ENCODE peak calls at places on chromosomes 12 and 14, in nine cellular contexts. One of them, this sample, is unnamed.

GRCh38 chr12:59079029-59079428 is 158.7 kb upstream of the LRIG3 start:
- DNase-seq in endothelial cell of umbilical vein: no peak
- DNase-seq in Peyer's patch: no peak
- DNase-seq in adrenal gland: no peak
- DNase-seq in IMR-90: no peak
- DNase-seq in body of pancreas: no peak
- DNase-seq in NB4: peak
- DNase-seq in breast epithelium: no peak
- DNase-seq in lower leg skin: no peak
- DNase-seq in this sample: no peak

GRCh38 chr12:22321018-22321605 is 13.4 kb downstream of the ST8SIA1 start:
- DNase-seq in body of pancreas: no peak
- DNase-seq in lower leg skin: no peak
- DNase-seq in adrenal gland: no peak
- DNase-seq in endothelial cell of umbilical vein: no peak
- DNase-seq in breast epithelium: no peak
- DNase-seq in NB4: no peak
- DNase-seq in Peyer's patch: no peak
- DNase-seq in IMR-90: no peak
- DNase-seq in this sample: no peak

GRCh38 chr12:1741154-1741949 is 50.5 kb downstream of the ADIPOR2 start:
- DNase-seq in NB4: peak
- DNase-seq in Peyer's patch: no peak
- DNase-seq in breast epithelium: no peak
- DNase-seq in adrenal gland: no peak
- DNase-seq in body of pancreas: no peak
- DNase-seq in endothelial cell of umbilical vein: no peak
- DNase-seq in IMR-90: peak
- DNase-seq in lower leg skin: no peak
- DNase-seq in this sample: no peak

GRCh38 chr12:109994262-109995175 is 1.6 kb downstream of the GIT2 start:
- DNase-seq in Peyer's patch: no peak
- DNase-seq in body of pancreas: no peak
- DNase-seq in endothelial cell of umbilical vein: peak
- DNase-seq in lower leg skin: no peak
- DNase-seq in IMR-90: no peak
- DNase-seq in breast epithelium: no peak
- DNase-seq in NB4: peak
- DNase-seq in adrenal gland: no peak
- DNase-seq in this sample: no peak

GRCh38 chr14:68535404-68536024 is 257.4 kb downstream of the ZFP36L1 start:
- DNase-seq in adrenal gland: no peak
- DNase-seq in lower leg skin: no peak
- DNase-seq in body of pancreas: no peak
- DNase-seq in breast epithelium: no peak
- DNase-seq in endothelial cell of umbilical vein: no peak
- DNase-seq in IMR-90: peak
- DNase-seq in NB4: no peak
- DNase-seq in Peyer's patch: no peak
- DNase-seq in this sample: no peak

GRCh38 chr12:99529966-99530365 is 117.6 kb upstream of the GARIN6 start:
- DNase-seq in lower leg skin: no peak
- DNase-seq in IMR-90: peak
- DNase-seq in NB4: no peak
- DNase-seq in endothelial cell of umbilical vein: no peak
- DNase-seq in Peyer's patch: no peak
- DNase-seq in adrenal gland: no peak
- DNase-seq in body of pancreas: no peak
- DNase-seq in breast epithelium: no peak
- DNase-seq in this sample: no peak

GRCh38 chr12:51522696-51523095 is 68.3 kb upstream of the SCN8A start:
- DNase-seq in NB4: no peak
- DNase-seq in lower leg skin: no peak
- DNase-seq in Peyer's patch: peak
- DNase-seq in endothelial cell of umbilical vein: no peak
- DNase-seq in body of pancreas: no peak
- DNase-seq in IMR-90: no peak
- DNase-seq in breast epithelium: no peak
- DNase-seq in adrenal gland: no peak
- DNase-seq in this sample: peak

GRCh38 chr14:103071544-103072251 is 12.3 kb upstream of the LBHD2 start:
- DNase-seq in body of pancreas: no peak
- DNase-seq in IMR-90: no peak
- DNase-seq in Peyer's patch: no peak
- DNase-seq in adrenal gland: no peak
- DNase-seq in breast epithelium: no peak
- DNase-seq in endothelial cell of umbilical vein: no peak
- DNase-seq in lower leg skin: no peak
- DNase-seq in NB4: peak
- DNase-seq in this sample: no peak

GRCh38 chr12:753401-754237 is 1.2 kb downstream of the WNK1 start:
- DNase-seq in Peyer's patch: peak
- DNase-seq in adrenal gland: peak
- DNase-seq in IMR-90: no peak
- DNase-seq in NB4: peak
- DNase-seq in endothelial cell of umbilical vein: no peak
- DNase-seq in lower leg skin: peak
- DNase-seq in body of pancreas: peak
- DNase-seq in breast epithelium: peak
- DNase-seq in this sample: peak

GRCh38 chr14:59161571-59162175 is 26.8 kb upstream of the DAAM1 start:
- DNase-seq in NB4: peak
- DNase-seq in IMR-90: peak
- DNase-seq in lower leg skin: no peak
- DNase-seq in breast epithelium: no peak
- DNase-seq in endothelial cell of umbilical vein: peak
- DNase-seq in Peyer's patch: no peak
- DNase-seq in adrenal gland: peak
- DNase-seq in body of pancreas: no peak
- DNase-seq in this sample: no peak

GRCh38 chr12:57477710-57478681 is 1.7 kb downstream of the ARHGAP9 start:
- DNase-seq in lower leg skin: no peak
- DNase-seq in endothelial cell of umbilical vein: no peak
- DNase-seq in NB4: peak
- DNase-seq in breast epithelium: no peak
- DNase-seq in adrenal gland: peak
- DNase-seq in Peyer's patch: peak
- DNase-seq in body of pancreas: no peak
- DNase-seq in IMR-90: peak
- DNase-seq in this sample: no peak

GRCh38 chr12:57481671-57482070 is 2.0 kb upstream of the ARHGAP9 start:
- DNase-seq in Peyer's patch: no peak
- DNase-seq in breast epithelium: no peak
- DNase-seq in body of pancreas: no peak
- DNase-seq in NB4: peak
- DNase-seq in adrenal gland: no peak
- DNase-seq in endothelial cell of umbilical vein: no peak
- DNase-seq in lower leg skin: no peak
- DNase-seq in IMR-90: no peak
- DNase-seq in this sample: no peak

GRCh38 chr12:57476993-57477709 is 2.5 kb downstream of the ARHGAP9 start:
- DNase-seq in endothelial cell of umbilical vein: no peak
- DNase-seq in NB4: no peak
- DNase-seq in IMR-90: no peak
- DNase-seq in body of pancreas: no peak
- DNase-seq in lower leg skin: no peak
- DNase-seq in breast epithelium: no peak
- DNase-seq in Peyer's patch: no peak
- DNase-seq in adrenal gland: no peak
- DNase-seq in this sample: no peak

GRCh38 chr12:57479043-57479375 is 657 bp downstream of the ARHGAP9 start:
- DNase-seq in breast epithelium: no peak
- DNase-seq in body of pancreas: no peak
- DNase-seq in adrenal gland: no peak
- DNase-seq in endothelial cell of umbilical vein: no peak
- DNase-seq in Peyer's patch: no peak
- DNase-seq in NB4: no peak
- DNase-seq in lower leg skin: no peak
- DNase-seq in IMR-90: no peak
- DNase-seq in this sample: no peak

GRCh38 chr12:57479376-57480115 is at the start of gene ARHGAP9:
- DNase-seq in body of pancreas: no peak
- DNase-seq in breast epithelium: no peak
- DNase-seq in lower leg skin: no peak
- DNase-seq in NB4: peak
- DNase-seq in adrenal gland: peak
- DNase-seq in endothelial cell of umbilical vein: no peak
- DNase-seq in Peyer's patch: peak
- DNase-seq in IMR-90: peak
- DNase-seq in this sample: no peak
- TF ChIP-seq POLR2A in body of pancreas: peak
- TF ChIP-seq POLR2A in breast epithelium: no peak
- TF ChIP-seq POLR2A in lower leg skin: no peak
- TF ChIP-seq POLR2A in NB4: no peak
- TF ChIP-seq POLR2A in adrenal gland: no peak
- TF ChIP-seq POLR2A in endothelial cell of umbilical vein: no peak
- TF ChIP-seq POLR2A in Peyer's patch: no peak
- TF ChIP-seq POLR2A in IMR-90: no peak
- TF ChIP-seq POLR2A in this sample: no peak

GRCh38 chr12:113965951-113966797 is at the start of gene RBM19:
- DNase-seq in endothelial cell of umbilical vein: peak
- DNase-seq in Peyer's patch: peak
- DNase-seq in adrenal gland: peak
- DNase-seq in lower leg skin: peak
- DNase-seq in IMR-90: peak
- DNase-seq in breast epithelium: peak
- DNase-seq in body of pancreas: peak
- DNase-seq in NB4: peak
- DNase-seq in this sample: peak
- TF ChIP-seq POLR2A in endothelial cell of umbilical vein: peak
- TF ChIP-seq POLR2A in Peyer's patch: no peak
- TF ChIP-seq POLR2A in adrenal gland: peak
- TF ChIP-seq POLR2A in lower leg skin: no peak
- TF ChIP-seq POLR2A in IMR-90: peak
- TF ChIP-seq POLR2A in breast epithelium: peak
- TF ChIP-seq POLR2A in body of pancreas: peak
- TF ChIP-seq POLR2A in NB4: peak
- TF ChIP-seq POLR2A in this sample: peak

GRCh38 chr12:15522574-15523187 is 200.4 kb downstream of the PTPRO start:
- DNase-seq in IMR-90: peak
- DNase-seq in lower leg skin: no peak
- DNase-seq in endothelial cell of umbilical vein: peak
- DNase-seq in body of pancreas: no peak
- DNase-seq in NB4: peak
- DNase-seq in breast epithelium: no peak
- DNase-seq in Peyer's patch: no peak
- DNase-seq in adrenal gland: no peak
- DNase-seq in this sample: peak
- TF ChIP-seq POLR2A in IMR-90: no peak
- TF ChIP-seq POLR2A in lower leg skin: no peak
- TF ChIP-seq POLR2A in endothelial cell of umbilical vein: no peak
- TF ChIP-seq POLR2A in body of pancreas: no peak
- TF ChIP-seq POLR2A in NB4: no peak
- TF ChIP-seq POLR2A in breast epithelium: no peak
- TF ChIP-seq POLR2A in Peyer's patch: no peak
- TF ChIP-seq POLR2A in adrenal gland: no peak
- TF ChIP-seq POLR2A in this sample: no peak

GRCh38 chr14:96507723-96508122 is 5.5 kb downstream of the PAPOLA start:
- DNase-seq in IMR-90: no peak
- DNase-seq in lower leg skin: no peak
- DNase-seq in NB4: no peak
- DNase-seq in Peyer's patch: no peak
- DNase-seq in breast epithelium: no peak
- DNase-seq in body of pancreas: no peak
- DNase-seq in endothelial cell of umbilical vein: no peak
- DNase-seq in adrenal gland: no peak
- DNase-seq in this sample: no peak
- TF ChIP-seq POLR2A in IMR-90: no peak
- TF ChIP-seq POLR2A in lower leg skin: no peak
- TF ChIP-seq POLR2A in NB4: no peak
- TF ChIP-seq POLR2A in Peyer's patch: no peak
- TF ChIP-seq POLR2A in breast epithelium: no peak
- TF ChIP-seq POLR2A in body of pancreas: no peak
- TF ChIP-seq POLR2A in endothelial cell of umbilical vein: no peak
- TF ChIP-seq POLR2A in adrenal gland: no peak
- TF ChIP-seq POLR2A in this sample: no peak

DNA sequence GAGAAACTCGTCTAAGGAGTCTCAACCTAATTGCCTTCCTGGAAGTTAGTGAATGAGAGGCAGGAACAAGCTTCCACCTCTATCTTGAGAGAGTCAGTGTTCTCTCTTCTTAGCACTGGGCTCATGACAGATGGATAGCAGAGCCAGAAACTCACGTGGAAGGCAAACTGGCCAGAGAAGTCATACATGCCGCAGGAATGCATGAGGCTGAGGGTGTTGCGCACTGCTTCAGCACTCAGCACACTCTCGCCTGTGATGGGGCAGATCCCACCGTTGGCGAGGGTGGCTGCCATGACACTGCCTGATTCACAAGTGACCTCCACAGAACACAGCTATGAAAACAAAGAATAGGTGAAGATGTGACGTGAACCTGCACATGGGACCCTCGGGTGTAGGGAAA is 6.0 kb downstream of the SPRYD4 start:
- DNase-seq in breast epithelium: no peak
- DNase-seq in IMR-90: no peak
- DNase-seq in body of pancreas: no peak
- DNase-seq in endothelial cell of umbilical vein: no peak
- DNase-seq in Peyer's patch: no peak
- DNase-seq in lower leg skin: no peak
- DNase-seq in NB4: no peak
- DNase-seq in adrenal gland: no peak
- DNase-seq in this sample: no peak
- TF ChIP-seq POLR2A in breast epithelium: no peak
- TF ChIP-seq POLR2A in IMR-90: no peak
- TF ChIP-seq POLR2A in body of pancreas: no peak
- TF ChIP-seq POLR2A in endothelial cell of umbilical vein: no peak
- TF ChIP-seq POLR2A in Peyer's patch: no peak
- TF ChIP-seq POLR2A in lower leg skin: no peak
- TF ChIP-seq POLR2A in NB4: no peak
- TF ChIP-seq POLR2A in adrenal gland: no peak
- TF ChIP-seq POLR2A in this sample: no peak

GRCh38 chr12:6167327-6168280 is 32.6 kb upstream of the CD9 start:
- DNase-seq in IMR-90: peak
- DNase-seq in body of pancreas: no peak
- DNase-seq in NB4: peak
- DNase-seq in endothelial cell of umbilical vein: peak
- DNase-seq in breast epithelium: no peak
- DNase-seq in adrenal gland: peak
- DNase-seq in lower leg skin: no peak
- DNase-seq in Peyer's patch: peak
- DNase-seq in this sample: peak
- TF ChIP-seq POLR2A in IMR-90: peak
- TF ChIP-seq POLR2A in body of pancreas: peak
- TF ChIP-seq POLR2A in NB4: peak
- TF ChIP-seq POLR2A in endothelial cell of umbilical vein: peak
- TF ChIP-seq POLR2A in breast epithelium: no peak
- TF ChIP-seq POLR2A in adrenal gland: peak
- TF ChIP-seq POLR2A in lower leg skin: no peak
- TF ChIP-seq POLR2A in Peyer's patch: no peak
- TF ChIP-seq POLR2A in this sample: peak

GRCh38 chr14:33950320-33951182 is at the start of gene EGLN3:
- DNase-seq in endothelial cell of umbilical vein: peak
- DNase-seq in IMR-90: peak
- DNase-seq in adrenal gland: peak
- DNase-seq in NB4: no peak
- DNase-seq in body of pancreas: peak
- DNase-seq in Peyer's patch: peak
- DNase-seq in breast epithelium: peak
- DNase-seq in lower leg skin: peak
- DNase-seq in this sample: peak
- TF ChIP-seq POLR2A in endothelial cell of umbilical vein: peak
- TF ChIP-seq POLR2A in IMR-90: no peak
- TF ChIP-seq POLR2A in adrenal gland: peak
- TF ChIP-seq POLR2A in NB4: no peak
- TF ChIP-seq POLR2A in body of pancreas: peak
- TF ChIP-seq POLR2A in Peyer's patch: peak
- TF ChIP-seq POLR2A in breast epithelium: peak
- TF ChIP-seq POLR2A in lower leg skin: peak
- TF ChIP-seq POLR2A in this sample: peak

GRCh38 chr12:2959194-2959507 is at the start of gene TEAD4:
- DNase-seq in adrenal gland: peak
- DNase-seq in IMR-90: peak
- DNase-seq in lower leg skin: peak
- DNase-seq in endothelial cell of umbilical vein: peak
- DNase-seq in NB4: no peak
- DNase-seq in Peyer's patch: no peak
- DNase-seq in body of pancreas: peak
- DNase-seq in breast epithelium: peak
- DNase-seq in this sample: no peak
- TF ChIP-seq POLR2A in adrenal gland: no peak
- TF ChIP-seq POLR2A in IMR-90: no peak
- TF ChIP-seq POLR2A in lower leg skin: no peak
- TF ChIP-seq POLR2A in endothelial cell of umbilical vein: peak
- TF ChIP-seq POLR2A in NB4: no peak
- TF ChIP-seq POLR2A in Peyer's patch: no peak
- TF ChIP-seq POLR2A in body of pancreas: no peak
- TF ChIP-seq POLR2A in breast epithelium: no peak
- TF ChIP-seq POLR2A in this sample: no peak